ENCODE peak calls at places on chromosomes 7 and 10, in five cellular contexts. S, J, T, N and L are unnamed samples.
A peak's percentile ranks its signal among the peaks of the same experiment; 100 is the strongest.

GRCh38 chr10:69057951-69058297 is 30.0 kb upstream of the SRGN start:
- DNase-seq in J (no peak), T (peak; percentile 62), N (no peak), S (no peak), L (no peak)

GRCh38 chr10:16944081-16944922 is 127.1 kb upstream of the RSU1 start:
- DNase-seq in S (no peak), T (peak; percentile 54), N (no peak), J (no peak), L (no peak)

GRCh38 chr7:131899271-131900030 is 343.0 kb upstream of the PODXL start:
- DNase-seq in T (no peak), N (no peak), J (no peak), S (no peak), L (no peak)

GRCh38 chr10:131907679-131908078 is 6.9 kb downstream of the PPP2R2D start:
- DNase-seq in J (no peak), N (no peak), S (no peak), T (no peak), L (no peak)

GRCh38 chr7:151075978-151076426 is 4.6 kb downstream of the FASTK start:
- DNase-seq in J (no peak), N (no peak), T (no peak), S (no peak), L (no peak)

GRCh38 chr7:24965831-24966708 is 13.9 kb downstream of the OSBPL3 start:
- DNase-seq in J (no peak), N (no peak), T (no peak), S (peak; percentile 62), L (no peak)

GRCh38 chr10:83545901-83546391 is 593.4 kb upstream of the GHITM start:
- DNase-seq in N (no peak), T (peak; percentile 56), S (no peak), J (no peak), L (no peak)

GRCh38 chr7:34308595-34308994 is 349.4 kb upstream of the NPSR1 start:
- DNase-seq in N (no peak), J (no peak), T (no peak), S (no peak), L (no peak)

GRCh38 chr10:80460399-80461207 is 6.5 kb downstream of the TSPAN14 start:
- DNase-seq in T (peak; percentile 72), J (no peak), S (peak; percentile 87), N (no peak), L (no peak)

GRCh38 chr7:127359011-127359410 is 33.5 kb downstream of the ZNF800 start:
- DNase-seq in N (no peak), T (no peak), S (no peak), J (no peak), L (no peak)

GRCh38 chr10:86586516-86586915 is 64.9 kb upstream of the WAPL start:
- DNase-seq in T (no peak), J (no peak), N (no peak), S (no peak), L (no peak)

GRCh38 chr10:104642001-104642270 is 846 bp downstream of the SORCS3 start:
- DNase-seq in T (no peak), N (peak; percentile 21), J (peak; percentile 15), S (no peak), L (no peak)

GRCh38 chr10:104643023-104643663 is 2.1 kb downstream of the SORCS3 start:
- DNase-seq in S (no peak), T (no peak), J (no peak), N (no peak), L (no peak)

GRCh38 chr10:104641150-104642000 is at the start of gene SORCS3:
- DNase-seq in T (no peak), J (peak; percentile 28), N (peak; percentile 59), S (no peak), L (no peak)

GRCh38 chr10:104640339-104641149 is 546 bp upstream of the SORCS3 start:
- DNase-seq in J (peak; percentile 20), S (no peak), N (peak; percentile 67), T (no peak), L (no peak)

GRCh38 chr10:104642311-104643022 is 1.4 kb downstream of the SORCS3 start:
- DNase-seq in N (peak; percentile 91), S (no peak), T (peak; percentile 9), J (peak; percentile 81), L (no peak)
- TF ChIP-seq CTCF in N (peak; percentile 57), S (no peak), T (peak; percentile 39), J (peak; percentile 73), L (peak; percentile 54)

DNA sequence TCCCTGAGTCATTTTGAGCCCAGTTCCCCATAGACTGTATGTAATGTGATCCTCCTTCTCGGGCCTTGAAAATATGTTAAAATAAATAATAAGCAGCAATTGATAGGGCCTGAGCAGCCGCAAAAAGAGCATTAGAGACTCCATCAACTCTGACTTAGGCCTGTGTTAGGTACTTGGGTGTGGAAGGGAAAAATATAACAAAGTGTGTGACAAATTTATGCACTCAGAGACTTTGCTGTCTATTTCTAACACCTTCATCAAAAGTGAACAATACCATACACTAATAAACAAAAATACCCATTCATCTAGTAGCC is 31.4 kb upstream of the HABP2 start:
- DNase-seq in J (no peak), T (no peak), N (no peak), S (no peak), L (no peak)
- TF ChIP-seq CTCF in J (peak; percentile 41), T (no peak), N (peak; percentile 3), S (no peak), L (no peak)

GRCh38 chr10:116470768-116471415 is 43.2 kb downstream of the PNLIPRP3 start:
- DNase-seq in N (peak; percentile 9), T (no peak), J (no peak), S (peak; percentile 42), L (no peak)
- TF ChIP-seq CTCF in N (peak; percentile 35), T (peak; percentile 4), J (peak; percentile 56), S (peak; percentile 34), L (peak; percentile 23)

GRCh38 chr10:52368725-52369124 is 54.6 kb downstream of the DKK1 start:
- DNase-seq in N (no peak), T (no peak), S (no peak), J (no peak), L (no peak)
- TF ChIP-seq CTCF in N (no peak), T (no peak), S (no peak), J (no peak), L (no peak)